ENCODE peak calls at places on chromosomes 13 and 19, in five cellular contexts. G, E, S, P and Q are unnamed samples.

GRCh38 chr13:46232281-46232680 is 20.6 kb downstream of the LRRC63 start:
- DNase-seq in G (no peak), S (no peak), E (no peak), P (peak; percentile 13), Q (no peak)

GRCh38 chr19:16542894-16543498 is 759 bp upstream of the CHERP start:
- DNase-seq in G (no peak), S (no peak), P (no peak), E (no peak), Q (no peak)

GRCh38 chr19:10471909-10472308 is 31.2 kb downstream of the KEAP1 start:
- DNase-seq in G (peak; percentile 25), S (no peak), P (peak; percentile 43), E (no peak), Q (no peak)

GRCh38 chr19:17294051-17294891 is 9.0 kb downstream of the ABHD8 start:
- DNase-seq in P (no peak), G (peak; percentile 39), E (peak; percentile 21), S (peak; percentile 88), Q (no peak)

GRCh38 chr19:38975861-38976271 is 324 bp upstream of the FBXO17 start:
- DNase-seq in G (no peak), E (no peak), P (no peak), S (peak; percentile 56), Q (no peak)

GRCh38 chr13:62524498-62524897 is 1108.8 kb upstream of the PCDH20 start:
- DNase-seq in E (no peak), P (no peak), G (no peak), S (no peak), Q (no peak)

GRCh38 chr19:12983091-12983490 is 12.2 kb upstream of the NFIX start:
- DNase-seq in E (no peak), P (no peak), G (no peak), S (no peak), Q (no peak)

GRCh38 chr19:43934055-43934984 is 762 bp downstream of the ZNF45 start:
- DNase-seq in P (peak; percentile 1), G (no peak), E (no peak), S (no peak), Q (no peak)

GRCh38 chr13:39317284-39317683 is 279.0 kb downstream of the NHLRC3 start:
- DNase-seq in P (no peak), G (no peak), E (no peak), S (no peak), Q (no peak)

GRCh38 chr19:52789440-52789839 is 2.8 kb upstream of the ZNF600 start:
- DNase-seq in P (no peak), S (no peak), G (no peak), E (no peak), Q (no peak)

GRCh38 chr13:51797664-51798488 is 6.1 kb downstream of the DHRS12 start:
- DNase-seq in E (peak; percentile 43), S (peak; percentile 83), P (peak; percentile 35), G (peak; percentile 75), Q (peak; percentile 61)

GRCh38 chr13:73000027-73000674 is 58.7 kb upstream of the KLF5 start:
- DNase-seq in S (no peak), P (peak; percentile 6), E (no peak), G (peak; percentile 29), Q (no peak)

GRCh38 chr19:38805180-38805579 is 7.6 kb downstream of the LGALS4 start:
- DNase-seq in P (no peak), E (no peak), G (no peak), S (no peak), Q (no peak)

GRCh38 chr19:53132231-53132991 is at the start of gene ZNF415:
- DNase-seq in P (peak; percentile 35), G (peak; percentile 15), E (no peak), S (peak; percentile 88), Q (peak; percentile 64)

GRCh38 chr13:51015973-51016372 is 95.1 kb downstream of the C13orf42 start:
- DNase-seq in G (no peak), P (no peak), S (no peak), E (no peak), Q (no peak)

GRCh38 chr19:7926021-7926726 is at the start of gene CTXN1:
- DNase-seq in S (peak; percentile 71), P (no peak), E (peak; percentile 71), G (no peak), Q (peak; percentile 82)

GRCh38 chr13:37914781-37915391 is 45.3 kb upstream of the TRPC4 start:
- DNase-seq in E (no peak), P (no peak), S (peak; percentile 73), G (no peak), Q (no peak)

GRCh38 chr13:41079725-41080124 is 18.4 kb downstream of the WBP4 start:
- DNase-seq in G (no peak), S (no peak), E (no peak), P (no peak), Q (no peak)